ENCODE peak calls at places on chromosome 14, in eight cellular contexts. One of them, this sample, is unnamed.

GRCh38 chr14:74018029-74018703 is 922 bp downstream of the ENTPD5 start:
- DNase-seq in mammary epithelial cell: peak
- DNase-seq in HEK293T: peak
- DNase-seq in NCI-H748 treated with DMSO at 0.1 percent for 48 hours: no peak
- DNase-seq in SK-MEL-5: no peak
- DNase-seq in RWPE1: peak
- DNase-seq in stimulated activated CD4-positive, alpha-beta T cell treated with anti-CD3 and anti-CD28 coated beads, Interleukin-4, amount 100 ng/mL, for 48 hours: no peak
- DNase-seq in breast epithelium: no peak
- DNase-seq in this sample: peak

GRCh38 chr14:36524874-36525745 is 5.1 kb upstream of the NKX2-1 start:
- DNase-seq in NCI-H748 treated with DMSO at 0.1 percent for 48 hours: peak
- DNase-seq in stimulated activated CD4-positive, alpha-beta T cell treated with anti-CD3 and anti-CD28 coated beads, Interleukin-4, amount 100 ng/mL, for 48 hours: no peak
- DNase-seq in breast epithelium: no peak
- DNase-seq in SK-MEL-5: peak
- DNase-seq in RWPE1: no peak
- DNase-seq in mammary epithelial cell: no peak
- DNase-seq in HEK293T: peak
- DNase-seq in this sample: no peak

GRCh38 chr14:44952391-44953110 is 9.2 kb downstream of the KLHL28 start:
- DNase-seq in NCI-H748 treated with DMSO at 0.1 percent for 48 hours: no peak
- DNase-seq in HEK293T: no peak
- DNase-seq in stimulated activated CD4-positive, alpha-beta T cell treated with anti-CD3 and anti-CD28 coated beads, Interleukin-4, amount 100 ng/mL, for 48 hours: no peak
- DNase-seq in SK-MEL-5: no peak
- DNase-seq in breast epithelium: no peak
- DNase-seq in mammary epithelial cell: no peak
- DNase-seq in RWPE1: no peak
- DNase-seq in this sample: no peak

GRCh38 chr14:46717211-46717610 is 65.6 kb upstream of the RPL10L start:
- DNase-seq in mammary epithelial cell: no peak
- DNase-seq in RWPE1: no peak
- DNase-seq in stimulated activated CD4-positive, alpha-beta T cell treated with anti-CD3 and anti-CD28 coated beads, Interleukin-4, amount 100 ng/mL, for 48 hours: no peak
- DNase-seq in HEK293T: no peak
- DNase-seq in SK-MEL-5: no peak
- DNase-seq in breast epithelium: no peak
- DNase-seq in NCI-H748 treated with DMSO at 0.1 percent for 48 hours: no peak
- DNase-seq in this sample: no peak

GRCh38 chr14:93788557-93789365 is 476 bp upstream of the PRIMA1 start:
- DNase-seq in NCI-H748 treated with DMSO at 0.1 percent for 48 hours: peak
- DNase-seq in RWPE1: peak
- DNase-seq in HEK293T: peak
- DNase-seq in SK-MEL-5: peak
- DNase-seq in mammary epithelial cell: peak
- DNase-seq in breast epithelium: no peak
- DNase-seq in stimulated activated CD4-positive, alpha-beta T cell treated with anti-CD3 and anti-CD28 coated beads, Interleukin-4, amount 100 ng/mL, for 48 hours: no peak
- DNase-seq in this sample: no peak

GRCh38 chr14:59190372-59190771 is 1.9 kb downstream of the DAAM1 start:
- DNase-seq in mammary epithelial cell: no peak
- DNase-seq in HEK293T: no peak
- DNase-seq in SK-MEL-5: peak
- DNase-seq in breast epithelium: no peak
- DNase-seq in RWPE1: no peak
- DNase-seq in stimulated activated CD4-positive, alpha-beta T cell treated with anti-CD3 and anti-CD28 coated beads, Interleukin-4, amount 100 ng/mL, for 48 hours: no peak
- DNase-seq in NCI-H748 treated with DMSO at 0.1 percent for 48 hours: peak
- DNase-seq in this sample: no peak

GRCh38 chr14:33765251-33765650 is 185.6 kb downstream of the EGLN3 start:
- DNase-seq in NCI-H748 treated with DMSO at 0.1 percent for 48 hours: no peak
- DNase-seq in SK-MEL-5: peak
- DNase-seq in RWPE1: no peak
- DNase-seq in HEK293T: peak
- DNase-seq in mammary epithelial cell: no peak
- DNase-seq in stimulated activated CD4-positive, alpha-beta T cell treated with anti-CD3 and anti-CD28 coated beads, Interleukin-4, amount 100 ng/mL, for 48 hours: no peak
- DNase-seq in breast epithelium: no peak
- DNase-seq in this sample: no peak

GRCh38 chr14:37988472-37988871 is 219.2 kb upstream of the SSTR1 start:
- DNase-seq in breast epithelium: no peak
- DNase-seq in NCI-H748 treated with DMSO at 0.1 percent for 48 hours: no peak
- DNase-seq in HEK293T: no peak
- DNase-seq in stimulated activated CD4-positive, alpha-beta T cell treated with anti-CD3 and anti-CD28 coated beads, Interleukin-4, amount 100 ng/mL, for 48 hours: no peak
- DNase-seq in mammary epithelial cell: no peak
- DNase-seq in SK-MEL-5: no peak
- DNase-seq in RWPE1: no peak
- DNase-seq in this sample: no peak

GRCh38 chr14:56884617-56885016 is 74.3 kb upstream of the OTX2 start:
- DNase-seq in mammary epithelial cell: no peak
- DNase-seq in HEK293T: no peak
- DNase-seq in stimulated activated CD4-positive, alpha-beta T cell treated with anti-CD3 and anti-CD28 coated beads, Interleukin-4, amount 100 ng/mL, for 48 hours: no peak
- DNase-seq in SK-MEL-5: no peak
- DNase-seq in breast epithelium: no peak
- DNase-seq in RWPE1: no peak
- DNase-seq in NCI-H748 treated with DMSO at 0.1 percent for 48 hours: no peak
- DNase-seq in this sample: no peak

GRCh38 chr14:77240336-77240915 is 30.6 kb downstream of the NGB start:
- DNase-seq in stimulated activated CD4-positive, alpha-beta T cell treated with anti-CD3 and anti-CD28 coated beads, Interleukin-4, amount 100 ng/mL, for 48 hours: no peak
- DNase-seq in HEK293T: no peak
- DNase-seq in SK-MEL-5: no peak
- DNase-seq in mammary epithelial cell: no peak
- DNase-seq in NCI-H748 treated with DMSO at 0.1 percent for 48 hours: no peak
- DNase-seq in RWPE1: no peak
- DNase-seq in breast epithelium: no peak
- DNase-seq in this sample: no peak

GRCh38 chr14:75553761-75554160 is 24.7 kb upstream of the FLVCR2 start:
- DNase-seq in HEK293T: no peak
- DNase-seq in mammary epithelial cell: no peak
- DNase-seq in RWPE1: no peak
- DNase-seq in breast epithelium: no peak
- DNase-seq in NCI-H748 treated with DMSO at 0.1 percent for 48 hours: no peak
- DNase-seq in SK-MEL-5: no peak
- DNase-seq in stimulated activated CD4-positive, alpha-beta T cell treated with anti-CD3 and anti-CD28 coated beads, Interleukin-4, amount 100 ng/mL, for 48 hours: no peak
- DNase-seq in this sample: no peak

GRCh38 chr14:91901449-91902250 is 34.3 kb upstream of the TC2N start:
- DNase-seq in HEK293T: no peak
- DNase-seq in stimulated activated CD4-positive, alpha-beta T cell treated with anti-CD3 and anti-CD28 coated beads, Interleukin-4, amount 100 ng/mL, for 48 hours: no peak
- DNase-seq in mammary epithelial cell: no peak
- DNase-seq in SK-MEL-5: no peak
- DNase-seq in RWPE1: no peak
- DNase-seq in NCI-H748 treated with DMSO at 0.1 percent for 48 hours: no peak
- DNase-seq in breast epithelium: no peak
- DNase-seq in this sample: no peak

GRCh38 chr14:74648643-74649042 is 36.6 kb upstream of the LTBP2 start:
- DNase-seq in RWPE1: no peak
- DNase-seq in breast epithelium: no peak
- DNase-seq in SK-MEL-5: no peak
- DNase-seq in HEK293T: no peak
- DNase-seq in mammary epithelial cell: no peak
- DNase-seq in NCI-H748 treated with DMSO at 0.1 percent for 48 hours: no peak
- DNase-seq in stimulated activated CD4-positive, alpha-beta T cell treated with anti-CD3 and anti-CD28 coated beads, Interleukin-4, amount 100 ng/mL, for 48 hours: no peak
- DNase-seq in this sample: no peak

GRCh38 chr14:64474041-64474440 is 8.7 kb downstream of the AKAP5 start:
- DNase-seq in NCI-H748 treated with DMSO at 0.1 percent for 48 hours: no peak
- DNase-seq in mammary epithelial cell: no peak
- DNase-seq in RWPE1: no peak
- DNase-seq in breast epithelium: no peak
- DNase-seq in stimulated activated CD4-positive, alpha-beta T cell treated with anti-CD3 and anti-CD28 coated beads, Interleukin-4, amount 100 ng/mL, for 48 hours: no peak
- DNase-seq in HEK293T: no peak
- DNase-seq in SK-MEL-5: no peak
- DNase-seq in this sample: no peak

GRCh38 chr14:52071675-52072074 is 2.8 kb upstream of the NID2 start:
- DNase-seq in mammary epithelial cell: no peak
- DNase-seq in stimulated activated CD4-positive, alpha-beta T cell treated with anti-CD3 and anti-CD28 coated beads, Interleukin-4, amount 100 ng/mL, for 48 hours: no peak
- DNase-seq in HEK293T: no peak
- DNase-seq in NCI-H748 treated with DMSO at 0.1 percent for 48 hours: peak
- DNase-seq in SK-MEL-5: peak
- DNase-seq in breast epithelium: no peak
- DNase-seq in RWPE1: no peak
- DNase-seq in this sample: no peak

GRCh38 chr14:89481167-89481566 is 64.1 kb upstream of the FOXN3 start:
- DNase-seq in HEK293T: no peak
- DNase-seq in stimulated activated CD4-positive, alpha-beta T cell treated with anti-CD3 and anti-CD28 coated beads, Interleukin-4, amount 100 ng/mL, for 48 hours: no peak
- DNase-seq in breast epithelium: no peak
- DNase-seq in mammary epithelial cell: no peak
- DNase-seq in SK-MEL-5: no peak
- DNase-seq in NCI-H748 treated with DMSO at 0.1 percent for 48 hours: no peak
- DNase-seq in RWPE1: no peak
- DNase-seq in this sample: no peak

GRCh38 chr14:100849432-100849831 is 23.5 kb downstream of the MEG3 start:
- DNase-seq in mammary epithelial cell: no peak
- DNase-seq in breast epithelium: no peak
- DNase-seq in stimulated activated CD4-positive, alpha-beta T cell treated with anti-CD3 and anti-CD28 coated beads, Interleukin-4, amount 100 ng/mL, for 48 hours: no peak
- DNase-seq in HEK293T: no peak
- DNase-seq in RWPE1: peak
- DNase-seq in SK-MEL-5: no peak
- DNase-seq in NCI-H748 treated with DMSO at 0.1 percent for 48 hours: no peak
- DNase-seq in this sample: no peak

GRCh38 chr14:89252887-89253532 is 164.0 kb downstream of the FOXN3 start:
- DNase-seq in RWPE1: no peak
- DNase-seq in HEK293T: no peak
- DNase-seq in NCI-H748 treated with DMSO at 0.1 percent for 48 hours: no peak
- DNase-seq in mammary epithelial cell: no peak
- DNase-seq in stimulated activated CD4-positive, alpha-beta T cell treated with anti-CD3 and anti-CD28 coated beads, Interleukin-4, amount 100 ng/mL, for 48 hours: no peak
- DNase-seq in breast epithelium: no peak
- DNase-seq in SK-MEL-5: peak
- DNase-seq in this sample: no peak

GRCh38 chr14:100422556-100423420 is 99.6 kb downstream of the SLC25A47 start:
- DNase-seq in SK-MEL-5: no peak
- DNase-seq in breast epithelium: no peak
- DNase-seq in mammary epithelial cell: no peak
- DNase-seq in stimulated activated CD4-positive, alpha-beta T cell treated with anti-CD3 and anti-CD28 coated beads, Interleukin-4, amount 100 ng/mL, for 48 hours: no peak
- DNase-seq in NCI-H748 treated with DMSO at 0.1 percent for 48 hours: no peak
- DNase-seq in HEK293T: no peak
- DNase-seq in RWPE1: no peak
- DNase-seq in this sample: no peak